ENCODE peak calls at places on chromosomes 3 and 15, in ten cellular contexts. B, S, E, P, K, T, V, C, O and N are unnamed samples.
A peak's percentile ranks its signal among the peaks of the same experiment; 100 is the strongest.

GRCh38 chr3:119236756-119237155 is 3.9 kb downstream of the B4GALT4 start:
- DNase-seq in T (no peak), S (no peak), V (no peak), K (no peak), B (no peak), E (no peak), C (no peak), P (no peak), O (no peak), N (no peak)

GRCh38 chr3:112111785-112112402 is 21.2 kb downstream of the GCSAM start:
- DNase-seq in C (peak; percentile 56), S (no peak), E (peak; percentile 83), T (peak; percentile 72), K (peak; percentile 32), V (no peak), P (peak; percentile 58), B (peak; percentile 94), O (no peak), N (peak; percentile 59)

GRCh38 chr3:56423537-56424209 is 44.6 kb downstream of the ERC2 start:
- DNase-seq in S (no peak), V (no peak), C (no peak), O (no peak), T (no peak), P (no peak), B (no peak), E (no peak), K (no peak), N (no peak)

GRCh38 chr15:37743826-37744225 is 190.6 kb upstream of the TMCO5A start:
- DNase-seq in T (no peak), E (no peak), K (no peak), P (no peak), C (no peak), S (no peak), V (no peak), B (no peak), O (no peak), N (no peak)

GRCh38 chr3:101017048-101017447 is 23.8 kb upstream of the ABI3BP start:
- DNase-seq in P (peak; percentile 46), V (no peak), O (no peak), T (no peak), C (no peak), S (no peak), K (no peak), E (no peak), B (no peak), N (no peak)

GRCh38 chr3:162525052-162525451 is 1028.4 kb downstream of the OTOL1 start:
- DNase-seq in V (no peak), C (peak; percentile 21), S (no peak), B (no peak), E (no peak), T (no peak), P (peak; percentile 95), O (no peak), K (peak; percentile 70), N (no peak)

GRCh38 chr3:185656321-185656840 is 70.3 kb downstream of the SENP2 start:
- DNase-seq in C (no peak), B (no peak), S (no peak), P (peak; percentile 99), K (peak; percentile 97), T (no peak), V (peak; percentile 86), E (no peak), O (peak; percentile 82), N (no peak)

GRCh38 chr3:69411331-69411730 is 25.4 kb upstream of the FRMD4B start:
- DNase-seq in E (no peak), P (peak; percentile 70), K (no peak), S (no peak), B (no peak), O (no peak), V (no peak), T (no peak), C (no peak), N (no peak)

GRCh38 chr3:189625071-189625470 is 6.1 kb upstream of the TP63 start:
- DNase-seq in C (no peak), T (no peak), V (no peak), K (no peak), B (no peak), S (no peak), P (no peak), E (no peak), O (no peak), N (no peak)

GRCh38 chr3:189629803-189630455 is 1.3 kb upstream of the TP63 start:
- DNase-seq in P (no peak), O (peak; percentile 60), V (no peak), S (peak; percentile 71), C (no peak), E (no peak), B (no peak), K (no peak), T (no peak), N (peak; percentile 45)

GRCh38 chr3:189625566-189625965 is 5.6 kb upstream of the TP63 start:
- DNase-seq in S (no peak), T (no peak), V (no peak), O (no peak), P (no peak), B (no peak), C (no peak), K (no peak), E (peak; percentile 1), N (no peak)

GRCh38 chr3:189624130-189624529 is 7.1 kb upstream of the TP63 start:
- DNase-seq in T (no peak), B (no peak), E (no peak), P (no peak), C (no peak), V (no peak), O (no peak), S (no peak), K (no peak), N (no peak)

GRCh38 chr3:189626286-189626685 is 4.9 kb upstream of the TP63 start:
- DNase-seq in B (no peak), S (no peak), E (peak; percentile 27), K (no peak), V (no peak), P (no peak), C (no peak), T (no peak), O (no peak), N (no peak)
- H3K27ac ChIP-seq in B (no peak overlapping the region), S (no peak overlapping the region), E (no peak overlapping the region), K (no peak overlapping the region), V (no peak overlapping the region), P (no peak overlapping the region), C (no peak overlapping the region), T (no peak overlapping the region), O (no peak overlapping the region), N (no peak overlapping the region)

GRCh38 chr3:189673535-189673934 is 42.3 kb downstream of the TP63 start:
- DNase-seq in K (no peak), V (no peak), O (no peak), P (no peak), C (no peak), B (no peak), E (no peak), S (no peak), T (no peak), N (no peak)

GRCh38 chr3:189677667-189678066 is 46.5 kb downstream of the TP63 start:
- DNase-seq in E (no peak), C (no peak), T (no peak), K (no peak), O (no peak), P (peak; percentile 6), V (no peak), S (no peak), B (no peak), N (no peak)

DNA sequence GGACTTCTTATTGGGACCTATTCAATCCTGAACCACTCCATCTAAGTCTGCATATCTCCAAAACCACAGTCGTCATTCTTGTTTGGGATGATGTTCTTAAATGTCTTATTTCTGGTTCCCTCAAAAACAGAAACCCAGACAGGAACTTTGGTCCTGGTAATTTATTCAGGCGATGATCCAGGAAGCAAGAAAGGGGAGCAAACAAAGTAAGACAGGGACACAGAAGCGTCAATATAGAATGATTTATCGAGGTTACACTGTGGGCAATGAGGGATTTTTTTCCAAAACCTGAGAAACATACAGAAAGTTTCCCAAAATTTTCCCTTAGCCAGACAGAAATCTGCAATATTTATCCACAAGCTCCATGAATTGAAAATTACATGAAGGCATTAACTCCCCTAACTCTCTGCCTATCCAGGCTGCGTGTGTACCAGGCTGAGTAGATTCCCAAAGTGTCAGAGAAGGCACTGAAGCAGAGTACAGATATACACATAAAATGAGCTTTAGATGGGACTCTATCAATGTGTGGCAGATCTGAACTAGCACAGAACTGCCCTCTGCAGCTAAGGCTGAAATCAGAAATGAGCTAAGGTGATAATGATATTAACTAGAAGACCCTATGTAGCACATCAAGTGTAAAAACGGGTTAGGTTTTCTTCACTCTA is 43.2 kb downstream of the TP63 start:
- DNase-seq in V (no peak), K (no peak), S (no peak), C (no peak), P (no peak), T (no peak), E (no peak), B (no peak), O (no peak), N (no peak)
- H3K4me3 ChIP-seq in V (no peak overlapping the region), K (no peak overlapping the region), S (no peak overlapping the region), C (no peak overlapping the region), P (no peak overlapping the region), T (no peak overlapping the region), E (no peak overlapping the region), B (no peak overlapping the region), O (no peak overlapping the region), N (no peak overlapping the region)

GRCh38 chr3:152360966-152361365 is 92.2 kb downstream of the MBNL1 start:
- DNase-seq in S (no peak), O (no peak), P (no peak), C (no peak), E (no peak), K (no peak), B (no peak), T (no peak), V (no peak), N (no peak)

GRCh38 chr3:152360303-152360702 is 91.6 kb downstream of the MBNL1 start:
- DNase-seq in E (no peak), O (no peak), V (no peak), K (no peak), S (no peak), P (no peak), C (no peak), T (no peak), B (no peak), N (no peak)

GRCh38 chr3:152362086-152362485 is 93.4 kb downstream of the MBNL1 start:
- DNase-seq in O (no peak), V (no peak), P (no peak), S (no peak), T (no peak), C (no peak), B (no peak), K (no peak), E (no peak), N (no peak)

GRCh38 chr3:152357587-152357986 is 88.9 kb downstream of the MBNL1 start:
- DNase-seq in V (no peak), O (no peak), B (no peak), T (no peak), K (no peak), P (no peak), E (peak; percentile 39), C (no peak), S (no peak), N (no peak)

DNA sequence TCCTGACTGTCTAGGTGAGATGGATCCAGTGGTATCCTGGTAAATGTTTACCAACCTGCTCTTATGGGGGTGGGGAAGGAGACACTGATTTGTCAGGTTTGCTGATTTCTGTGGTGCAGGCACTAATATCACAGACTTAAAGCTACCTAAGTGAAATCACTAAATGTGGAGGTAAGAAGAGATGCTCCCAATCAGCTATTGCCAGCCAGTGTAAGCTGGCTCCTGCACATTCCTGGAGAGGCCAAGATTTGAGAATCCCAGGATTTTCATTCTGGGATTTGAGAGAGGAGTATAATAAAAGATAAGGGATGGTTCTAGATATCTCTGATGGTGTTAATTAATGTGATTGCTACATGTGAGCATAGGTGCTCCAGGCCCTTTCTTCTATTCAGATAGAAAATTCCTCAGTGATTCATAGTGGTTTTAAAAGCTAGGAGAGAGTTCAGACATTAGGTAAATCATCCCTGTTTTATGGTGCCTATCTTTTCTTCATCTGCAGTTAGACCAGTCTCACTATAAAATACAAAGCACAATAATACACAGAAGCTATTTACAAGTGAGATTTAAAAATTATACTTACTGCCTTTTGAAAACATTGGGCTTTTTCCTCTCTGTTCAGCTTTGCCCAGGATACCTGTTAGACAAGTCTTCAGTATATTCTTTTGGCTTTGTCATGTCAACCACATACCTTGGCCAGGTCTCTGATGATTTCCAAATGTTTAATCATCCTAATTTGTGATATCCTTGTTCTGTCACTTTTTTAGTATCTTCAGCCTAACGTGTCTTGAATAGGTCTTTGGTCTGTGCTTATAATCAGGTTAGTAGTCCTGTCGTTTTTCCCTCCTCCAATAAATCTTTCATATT is 90.9 kb downstream of the MBNL1 start:
- DNase-seq in V (no peak), O (no peak), T (no peak), C (no peak), E (peak; percentile 27), B (no peak), S (no peak), K (no peak), P (peak; percentile 37), N (no peak)
- H3K27ac ChIP-seq in V (peak overlapping the region; percentile 29), O (no peak overlapping the region), T (peak overlapping the region; percentile 20), C (no peak overlapping the region), E (no peak overlapping the region), B (no peak overlapping the region), S (no peak overlapping the region), K (no peak overlapping the region), P (no peak overlapping the region), N (peak overlapping the region; percentile 1)

DNA sequence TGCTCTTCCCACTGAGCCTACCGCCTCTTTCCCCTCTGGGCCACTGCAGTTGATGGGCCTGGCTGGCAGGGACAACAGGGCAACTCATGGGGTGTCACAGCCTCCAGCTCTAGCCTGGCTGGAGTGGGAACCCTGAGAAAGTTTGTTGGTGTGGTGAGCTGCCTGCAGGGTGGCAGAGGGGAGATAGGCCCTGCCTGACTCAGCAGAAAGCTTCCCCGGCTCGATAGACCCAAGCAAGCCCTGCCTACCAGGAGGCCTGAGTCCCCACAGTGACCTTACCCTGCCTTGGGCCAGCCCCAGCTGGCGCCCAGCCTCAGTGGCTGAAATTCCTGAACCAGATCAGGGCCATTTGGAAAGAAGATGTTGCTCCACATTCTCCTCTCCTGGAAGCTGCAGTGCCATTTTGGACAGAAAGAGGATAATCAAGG is 29.4 kb downstream of the ABTB1 start:
- DNase-seq in B (no peak), S (peak; percentile 59), K (no peak), E (no peak), P (no peak), V (no peak), O (peak; percentile 82), T (no peak), C (no peak), N (no peak)
- H3K4me3 ChIP-seq in B (no peak overlapping the region), S (no peak overlapping the region), K (no peak overlapping the region), E (no peak overlapping the region), P (no peak overlapping the region), V (no peak overlapping the region), O (no peak overlapping the region), T (no peak overlapping the region), C (no peak overlapping the region), N (no peak overlapping the region)